ENCODE peak calls at places on chromosome 18, in four cellular contexts. One of them, this sample, is unnamed. For H3K4me1, the result is how much of the 10 kb centered on the place peaks cover.

GRCh38 chr18:6951336-6952090 is 166.1 kb downstream of the LAMA1 start:
- DNase-seq in adrenal gland: no peak
- DNase-seq in DND-41: no peak
- DNase-seq in astrocyte: no peak
- DNase-seq in this sample: no peak

GRCh38 chr18:49563130-49563540 is 1.3 kb downstream of the LIPG start:
- DNase-seq in adrenal gland: no peak
- DNase-seq in DND-41: no peak
- DNase-seq in astrocyte: peak
- DNase-seq in this sample: no peak

GRCh38 chr18:31161757-31162418 is 768 bp downstream of the DSC1 start:
- DNase-seq in adrenal gland: no peak
- DNase-seq in DND-41: no peak
- DNase-seq in astrocyte: peak
- DNase-seq in this sample: no peak

GRCh38 chr18:10476430-10476829 is 22.0 kb downstream of the APCDD1 start:
- DNase-seq in adrenal gland: no peak
- DNase-seq in DND-41: no peak
- DNase-seq in astrocyte: peak
- DNase-seq in this sample: no peak

GRCh38 chr18:56756971-56757370 is 105.8 kb downstream of the WDR7 start:
- DNase-seq in adrenal gland: peak
- DNase-seq in DND-41: no peak
- DNase-seq in astrocyte: no peak
- DNase-seq in this sample: no peak

GRCh38 chr18:36718705-36719328 is 110.0 kb downstream of the TPGS2 start:
- DNase-seq in adrenal gland: no peak
- DNase-seq in DND-41: no peak
- DNase-seq in astrocyte: peak
- DNase-seq in this sample: no peak

GRCh38 chr18:524496-524895 is 24.0 kb upstream of the COLEC12 start:
- DNase-seq in adrenal gland: no peak
- DNase-seq in DND-41: no peak
- DNase-seq in astrocyte: peak
- DNase-seq in this sample: no peak

GRCh38 chr18:70420151-70420898 is 131.5 kb downstream of the SOCS6 start:
- DNase-seq in adrenal gland: no peak
- DNase-seq in DND-41: no peak
- DNase-seq in astrocyte: peak
- DNase-seq in this sample: no peak

GRCh38 chr18:3910507-3910906 is 460.5 kb downstream of the TGIF1 start:
- DNase-seq in adrenal gland: no peak
- DNase-seq in DND-41: no peak
- DNase-seq in astrocyte: peak
- DNase-seq in this sample: no peak

GRCh38 chr18:49778826-49779465 is 34.4 kb downstream of the ACAA2 start:
- DNase-seq in adrenal gland: no peak
- DNase-seq in DND-41: peak
- DNase-seq in astrocyte: no peak
- DNase-seq in this sample: no peak

GRCh38 chr18:5513947-5514346 is 29.9 kb downstream of the EPB41L3 start:
- DNase-seq in adrenal gland: no peak
- DNase-seq in DND-41: no peak
- DNase-seq in astrocyte: no peak
- DNase-seq in this sample: no peak

GRCh38 chr18:52278191-52278590 is 61.8 kb upstream of the DCC start:
- DNase-seq in adrenal gland: no peak
- DNase-seq in DND-41: no peak
- DNase-seq in astrocyte: no peak
- DNase-seq in this sample: no peak

GRCh38 chr18:32549248-32549842 is 78.7 kb upstream of the GAREM1 start:
- DNase-seq in adrenal gland: peak
- DNase-seq in DND-41: peak
- DNase-seq in astrocyte: peak
- DNase-seq in this sample: peak

GRCh38 chr18:50953822-50954221 is 14.0 kb upstream of the ELAC1 start:
- DNase-seq in adrenal gland: no peak
- DNase-seq in DND-41: no peak
- DNase-seq in astrocyte: no peak
- DNase-seq in this sample: no peak

GRCh38 chr18:13219576-13219975 is 1.0 kb downstream of the LDLRAD4 start:
- DNase-seq in adrenal gland: no peak
- DNase-seq in DND-41: no peak
- DNase-seq in astrocyte: no peak
- DNase-seq in this sample: no peak
- H3K4me1 ChIP-seq in adrenal gland: half or more
- H3K4me1 ChIP-seq in DND-41: half or more
- H3K4me1 ChIP-seq in astrocyte: under half
- H3K4me1 ChIP-seq in this sample: under half

GRCh38 chr18:11750581-11751304 is 61.7 kb downstream of the GNAL start:
- DNase-seq in adrenal gland: no peak
- DNase-seq in DND-41: no peak
- DNase-seq in astrocyte: no peak
- DNase-seq in this sample: no peak

GRCh38 chr18:11750171-11750570 is 61.1 kb downstream of the GNAL start:
- DNase-seq in adrenal gland: no peak
- DNase-seq in DND-41: no peak
- DNase-seq in astrocyte: no peak
- DNase-seq in this sample: no peak

GRCh38 chr18:11752116-11752911 is 63.2 kb downstream of the GNAL start:
- DNase-seq in adrenal gland: no peak
- DNase-seq in DND-41: no peak
- DNase-seq in astrocyte: peak
- DNase-seq in this sample: no peak

GRCh38 chr18:11749305-11749704 is 60.2 kb downstream of the GNAL start:
- DNase-seq in adrenal gland: no peak
- DNase-seq in DND-41: no peak
- DNase-seq in astrocyte: no peak
- DNase-seq in this sample: no peak

GRCh38 chr18:11751305-11752115 is 62.4 kb downstream of the GNAL start:
- DNase-seq in adrenal gland: no peak
- DNase-seq in DND-41: no peak
- DNase-seq in astrocyte: no peak
- DNase-seq in this sample: no peak
- H3K4me3 ChIP-seq in adrenal gland: no peak
- H3K4me3 ChIP-seq in DND-41: no peak
- H3K4me3 ChIP-seq in astrocyte: no peak
- H3K4me3 ChIP-seq in this sample: no peak

DNA sequence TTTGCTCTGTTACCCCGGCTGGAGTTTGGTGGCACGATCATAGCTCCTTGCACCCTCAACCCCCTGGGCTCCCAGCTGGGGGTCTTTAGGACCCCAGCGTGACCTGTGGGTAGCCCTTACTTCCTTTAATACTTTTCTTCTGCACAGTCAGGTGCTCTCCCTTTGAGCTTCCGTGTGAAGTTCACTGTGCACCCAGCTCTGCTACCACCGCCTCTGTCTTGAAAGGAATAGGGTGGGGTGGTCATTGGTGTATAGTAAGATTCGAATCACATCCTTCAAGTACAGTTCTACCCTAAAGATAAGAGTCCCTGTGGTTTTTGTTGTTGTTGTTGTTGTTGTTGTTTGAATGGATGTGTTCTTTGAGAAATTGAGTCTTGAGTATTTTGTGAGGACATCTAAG is 267.4 kb downstream of the NEDD4L start:
- DNase-seq in adrenal gland: no peak
- DNase-seq in DND-41: no peak
- DNase-seq in astrocyte: no peak
- DNase-seq in this sample: no peak
- H3K27ac ChIP-seq in adrenal gland: no peak
- H3K27ac ChIP-seq in DND-41: no peak
- H3K27ac ChIP-seq in astrocyte: no peak
- H3K27ac ChIP-seq in this sample: peak

DNA sequence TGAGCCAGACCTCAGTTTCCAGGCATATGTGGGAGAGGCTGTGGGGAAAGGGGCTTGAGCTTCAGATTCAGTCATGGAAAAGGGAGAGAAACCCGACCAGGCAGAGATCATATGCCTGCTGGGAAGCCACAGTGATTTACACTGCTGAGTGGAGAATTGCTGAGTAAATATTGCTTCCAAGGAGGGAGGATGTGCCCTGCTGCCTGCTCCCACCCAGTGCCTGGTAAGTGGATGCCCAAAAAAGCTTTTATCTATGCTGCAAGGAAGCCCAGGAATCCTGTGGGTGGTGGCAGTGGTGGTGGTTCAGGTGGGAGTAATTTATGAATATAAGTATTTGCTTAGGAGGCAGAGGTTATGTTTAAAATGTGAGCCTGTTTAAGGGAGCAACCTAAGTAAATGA is 39.5 kb downstream of the INO80C start:
- DNase-seq in adrenal gland: no peak
- DNase-seq in DND-41: no peak
- DNase-seq in astrocyte: no peak
- DNase-seq in this sample: no peak
- H3K4me1 ChIP-seq in adrenal gland: under half
- H3K4me1 ChIP-seq in DND-41: under half
- H3K4me1 ChIP-seq in astrocyte: under half
- H3K4me1 ChIP-seq in this sample: under half

DNA sequence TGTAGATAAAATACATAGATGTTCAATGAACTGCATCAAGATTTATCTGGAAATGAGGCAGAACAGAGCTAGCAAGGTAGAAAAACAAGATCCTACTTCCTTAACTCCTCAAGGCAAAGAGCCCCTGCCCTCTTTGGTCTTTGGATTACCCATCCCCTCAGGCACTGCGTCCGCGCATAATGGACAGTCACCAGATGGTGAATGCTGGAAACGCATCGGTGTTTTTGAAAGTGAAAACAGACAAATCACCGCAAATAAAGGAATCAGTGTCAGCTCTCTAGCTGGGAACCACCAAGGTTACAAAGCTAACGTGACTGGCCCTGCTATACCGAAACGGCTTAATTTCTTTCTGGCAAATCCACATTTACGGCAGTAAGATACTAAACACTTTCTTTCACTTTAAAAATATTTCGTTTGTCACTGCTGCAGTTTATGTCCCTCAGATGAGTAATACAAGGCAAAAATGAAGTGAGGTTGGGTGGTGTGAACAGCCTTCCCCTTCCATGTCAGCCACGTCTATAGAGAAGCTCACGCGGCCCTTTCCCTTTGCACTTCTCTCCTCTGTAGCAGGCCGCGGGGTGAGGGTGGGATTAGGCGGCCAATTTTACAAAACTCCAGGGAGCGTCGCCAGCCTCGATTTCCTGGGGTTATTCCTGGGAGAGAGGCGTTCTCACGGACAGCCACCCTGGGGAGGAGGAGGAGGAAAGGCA is 620 bp upstream of the GALR1 start:
- DNase-seq in adrenal gland: no peak
- DNase-seq in DND-41: no peak
- DNase-seq in astrocyte: no peak
- DNase-seq in this sample: no peak
- H3K4me3 ChIP-seq in adrenal gland: no peak
- H3K4me3 ChIP-seq in DND-41: no peak
- H3K4me3 ChIP-seq in astrocyte: peak
- H3K4me3 ChIP-seq in this sample: peak